ENCODE peak calls at places on chromosomes 7 and 10, in four cellular contexts. One of them, this sample, is unnamed.

GRCh38 chr10:7819126-7819470 is 793 bp downstream of the TAF3 start:
- ATAC-seq in foreskin keratinocyte: peak
- ATAC-seq in aorta: peak
- ATAC-seq in heart right ventricle: peak
- ATAC-seq in this sample: no peak

GRCh38 chr7:85176197-85176596 is 10.7 kb downstream of the SEMA3D start:
- ATAC-seq in aorta: no peak
- ATAC-seq in foreskin keratinocyte: peak
- ATAC-seq in heart right ventricle: no peak
- ATAC-seq in this sample: no peak

GRCh38 chr10:75029874-75030273 is 81.6 kb upstream of the SAMD8 start:
- ATAC-seq in heart right ventricle: peak
- ATAC-seq in foreskin keratinocyte: no peak
- ATAC-seq in aorta: peak
- ATAC-seq in this sample: peak

GRCh38 chr7:99224263-99224947 is 16.5 kb upstream of the KPNA7 start:
- ATAC-seq in heart right ventricle: no peak
- ATAC-seq in foreskin keratinocyte: peak
- ATAC-seq in aorta: peak
- ATAC-seq in this sample: no peak

GRCh38 chr10:75297021-75297599 is 61.4 kb upstream of the COMTD1 start:
- ATAC-seq in heart right ventricle: no peak
- ATAC-seq in foreskin keratinocyte: no peak
- ATAC-seq in aorta: no peak
- ATAC-seq in this sample: no peak

GRCh38 chr7:114084381-114085312 is 165.8 kb upstream of the PPP1R3A start:
- ATAC-seq in aorta: peak
- ATAC-seq in heart right ventricle: peak
- ATAC-seq in foreskin keratinocyte: peak
- ATAC-seq in this sample: peak

GRCh38 chr10:110764793-110765512 is 106.8 kb upstream of the PDCD4 start:
- ATAC-seq in aorta: no peak
- ATAC-seq in heart right ventricle: peak
- ATAC-seq in foreskin keratinocyte: no peak
- ATAC-seq in this sample: no peak

GRCh38 chr7:101628522-101628921 is 574 bp downstream of the MYL10 start:
- ATAC-seq in foreskin keratinocyte: no peak
- ATAC-seq in heart right ventricle: peak
- ATAC-seq in aorta: no peak
- ATAC-seq in this sample: no peak

GRCh38 chr7:94655562-94655883 is 410 bp downstream of the SGCE start:
- ATAC-seq in heart right ventricle: peak
- ATAC-seq in foreskin keratinocyte: no peak
- ATAC-seq in aorta: peak
- ATAC-seq in this sample: no peak

GRCh38 chr7:117411539-117411938 is 15.8 kb downstream of the ASZ1 start:
- ATAC-seq in heart right ventricle: no peak
- ATAC-seq in foreskin keratinocyte: no peak
- ATAC-seq in aorta: no peak
- ATAC-seq in this sample: no peak

GRCh38 chr10:8544057-8544380 is 489.5 kb downstream of the GATA3 start:
- ATAC-seq in heart right ventricle: no peak
- ATAC-seq in foreskin keratinocyte: peak
- ATAC-seq in aorta: no peak
- ATAC-seq in this sample: no peak

This sample was measured in gastroesophageal sphincter.